ENCODE peak calls at places on chromosomes 7 and 10, in five cellular contexts. One of them, this sample, is unnamed.
A peak's percentile ranks its signal among the peaks of the same experiment; 100 is the strongest.

GRCh38 chr7:151506901-151507382 is 12.8 kb downstream of the RHEB start:
- DNase-seq in Peyer's patch: no peak
- DNase-seq in cardiac muscle cell: no peak
- DNase-seq in brain microvascular endothelial cell: no peak
- DNase-seq in neural progenitor cell: no peak
- DNase-seq in this sample: no peak

GRCh38 chr10:42969147-42969546 is 107.7 kb upstream of the RET start:
- DNase-seq in Peyer's patch: no peak
- DNase-seq in cardiac muscle cell: no peak
- DNase-seq in brain microvascular endothelial cell: no peak
- DNase-seq in neural progenitor cell: no peak
- DNase-seq in this sample: no peak

GRCh38 chr7:130852867-130853266 is 118.9 kb upstream of the KLF14 start:
- DNase-seq in Peyer's patch: no peak
- DNase-seq in cardiac muscle cell: no peak
- DNase-seq in brain microvascular endothelial cell: no peak
- DNase-seq in neural progenitor cell: no peak
- DNase-seq in this sample: no peak

GRCh38 chr10:77165445-77166316 is 471.9 kb downstream of the KCNMA1 start:
- DNase-seq in Peyer's patch: no peak
- DNase-seq in cardiac muscle cell: peak; percentile 72
- DNase-seq in brain microvascular endothelial cell: peak; percentile 74
- DNase-seq in neural progenitor cell: peak; percentile 77
- DNase-seq in this sample: no peak

GRCh38 chr10:76291175-76291574 is 859.8 kb downstream of the LRMDA start:
- DNase-seq in Peyer's patch: no peak
- DNase-seq in cardiac muscle cell: no peak
- DNase-seq in brain microvascular endothelial cell: no peak
- DNase-seq in neural progenitor cell: no peak
- DNase-seq in this sample: no peak

GRCh38 chr7:14899065-14899464 is 3.5 kb downstream of the DGKB start:
- DNase-seq in Peyer's patch: no peak
- DNase-seq in cardiac muscle cell: peak; percentile 61
- DNase-seq in brain microvascular endothelial cell: no peak
- DNase-seq in neural progenitor cell: no peak
- DNase-seq in this sample: no peak

GRCh38 chr10:115355162-115355760 is 262.1 kb downstream of the ATRNL1 start:
- DNase-seq in Peyer's patch: no peak
- DNase-seq in cardiac muscle cell: peak; percentile 80
- DNase-seq in brain microvascular endothelial cell: peak; percentile 43
- DNase-seq in neural progenitor cell: peak; percentile 85
- DNase-seq in this sample: peak; percentile 44

GRCh38 chr7:106793015-106793651 is 71.9 kb upstream of the PIK3CG start:
- DNase-seq in Peyer's patch: no peak
- DNase-seq in cardiac muscle cell: peak; percentile 40
- DNase-seq in brain microvascular endothelial cell: no peak
- DNase-seq in neural progenitor cell: peak; percentile 46
- DNase-seq in this sample: no peak

GRCh38 chr10:79627075-79627474 is 16.3 kb downstream of the SFTPA1 start:
- DNase-seq in Peyer's patch: no peak
- DNase-seq in cardiac muscle cell: no peak
- DNase-seq in brain microvascular endothelial cell: no peak
- DNase-seq in neural progenitor cell: no peak
- DNase-seq in this sample: no peak

GRCh38 chr10:32005050-32005449 is 51.2 kb downstream of the KIF5B start:
- DNase-seq in Peyer's patch: no peak
- DNase-seq in cardiac muscle cell: peak; percentile 57
- DNase-seq in brain microvascular endothelial cell: peak; percentile 61
- DNase-seq in neural progenitor cell: peak; percentile 63
- DNase-seq in this sample: no peak

GRCh38 chr10:70673929-70674559 is 1.7 kb downstream of the ADAMTS14 start:
- DNase-seq in Peyer's patch: no peak
- DNase-seq in cardiac muscle cell: no peak
- DNase-seq in brain microvascular endothelial cell: no peak
- DNase-seq in neural progenitor cell: no peak
- DNase-seq in this sample: no peak

GRCh38 chr7:113015038-113015645 is 71.5 kb downstream of the GPR85 start:
- DNase-seq in Peyer's patch: no peak
- DNase-seq in cardiac muscle cell: peak; percentile 56
- DNase-seq in brain microvascular endothelial cell: peak; percentile 29
- DNase-seq in neural progenitor cell: no peak
- DNase-seq in this sample: no peak

GRCh38 chr10:26725837-26726727 is 28.6 kb downstream of the PDSS1 start:
- DNase-seq in Peyer's patch: peak; percentile 70
- DNase-seq in cardiac muscle cell: peak; percentile 81
- DNase-seq in brain microvascular endothelial cell: no peak
- DNase-seq in neural progenitor cell: peak; percentile 52
- DNase-seq in this sample: peak; percentile 9

GRCh38 chr7:128869944-128870285 is 7.3 kb downstream of the ATP6V1F start:
- DNase-seq in Peyer's patch: no peak
- DNase-seq in cardiac muscle cell: no peak
- DNase-seq in brain microvascular endothelial cell: no peak
- DNase-seq in neural progenitor cell: peak; percentile 68
- DNase-seq in this sample: no peak

GRCh38 chr10:11236234-11236633 is 218.6 kb downstream of the CELF2 start:
- DNase-seq in Peyer's patch: no peak
- DNase-seq in cardiac muscle cell: no peak
- DNase-seq in brain microvascular endothelial cell: no peak
- DNase-seq in neural progenitor cell: no peak
- DNase-seq in this sample: peak; percentile 14

GRCh38 chr7:25856056-25856780 is 295.8 kb upstream of the NFE2L3 start:
- DNase-seq in Peyer's patch: no peak
- DNase-seq in cardiac muscle cell: no peak
- DNase-seq in brain microvascular endothelial cell: no peak
- DNase-seq in neural progenitor cell: peak; percentile 65
- DNase-seq in this sample: no peak

GRCh38 chr10:95415631-95416031 is 124.8 kb upstream of the PDLIM1 start:
- DNase-seq in Peyer's patch: no peak
- DNase-seq in cardiac muscle cell: no peak
- DNase-seq in brain microvascular endothelial cell: no peak
- DNase-seq in neural progenitor cell: peak; percentile 20
- DNase-seq in this sample: no peak

GRCh38 chr7:27917774-27918314 is 177.9 kb downstream of the TAX1BP1 start:
- DNase-seq in Peyer's patch: no peak
- DNase-seq in cardiac muscle cell: peak; percentile 58
- DNase-seq in brain microvascular endothelial cell: peak; percentile 85
- DNase-seq in neural progenitor cell: no peak
- DNase-seq in this sample: peak; percentile 10

GRCh38 chr7:131110294-131111080 is 217.2 kb upstream of the MKLN1 start:
- DNase-seq in Peyer's patch: no peak
- DNase-seq in cardiac muscle cell: peak; percentile 59
- DNase-seq in brain microvascular endothelial cell: peak; percentile 56
- DNase-seq in neural progenitor cell: peak; percentile 13
- DNase-seq in this sample: no peak

DNA sequence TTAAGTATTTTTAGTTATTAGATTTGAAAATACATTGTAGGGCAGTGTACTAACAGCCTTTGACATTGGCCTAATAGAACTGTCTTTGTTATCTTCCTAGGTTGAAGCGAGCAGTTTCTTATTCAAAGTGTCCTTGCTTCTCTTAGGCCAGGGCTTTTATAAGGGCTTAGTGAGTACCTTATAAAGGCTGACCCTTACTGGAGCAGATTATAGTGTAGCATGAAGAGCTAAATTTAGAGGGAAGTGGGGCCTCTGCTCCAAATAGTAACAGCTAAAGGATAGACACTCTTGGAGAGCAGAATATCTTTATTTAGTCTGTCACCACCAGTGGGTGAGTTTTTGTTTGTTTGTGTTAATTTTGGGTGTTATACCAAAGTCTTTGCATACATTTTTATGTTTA is 15.9 kb downstream of the BZW2 start:
- DNase-seq in Peyer's patch: no peak
- DNase-seq in cardiac muscle cell: no peak
- DNase-seq in brain microvascular endothelial cell: no peak
- DNase-seq in neural progenitor cell: no peak
- DNase-seq in this sample: no peak
- H3K4me3 ChIP-seq in Peyer's patch: no peak overlapping the region
- H3K4me3 ChIP-seq in cardiac muscle cell: peak overlapping the region; percentile 34
- H3K4me3 ChIP-seq in brain microvascular endothelial cell: no peak overlapping the region
- H3K4me3 ChIP-seq in neural progenitor cell: no peak overlapping the region
- H3K4me3 ChIP-seq in this sample: no peak overlapping the region

GRCh38 chr10:129161184-129161583 is 305.9 kb upstream of the MGMT start:
- DNase-seq in Peyer's patch: no peak
- DNase-seq in cardiac muscle cell: peak; percentile 39
- DNase-seq in brain microvascular endothelial cell: peak; percentile 64
- DNase-seq in neural progenitor cell: peak; percentile 42
- DNase-seq in this sample: peak; percentile 70
- TF ChIP-seq CTCF in Peyer's patch: no peak
- TF ChIP-seq CTCF in cardiac muscle cell: no peak
- TF ChIP-seq CTCF in brain microvascular endothelial cell: no peak
- TF ChIP-seq CTCF in neural progenitor cell: no peak
- TF ChIP-seq CTCF in this sample: no peak

GRCh38 chr7:863106-863505 is 13.2 kb upstream of the GET4 start:
- DNase-seq in Peyer's patch: no peak
- DNase-seq in cardiac muscle cell: no peak
- DNase-seq in brain microvascular endothelial cell: no peak
- DNase-seq in neural progenitor cell: no peak
- DNase-seq in this sample: no peak
- H3K36me3 ChIP-seq in Peyer's patch: no peaks in the 10 kb centered on the region
- H3K36me3 ChIP-seq in cardiac muscle cell: peaks cover 58% of the 10 kb centered on the region
- H3K36me3 ChIP-seq in brain microvascular endothelial cell: peaks cover 44% of the 10 kb centered on the region
- H3K36me3 ChIP-seq in neural progenitor cell: no peaks in the 10 kb centered on the region
- H3K36me3 ChIP-seq in this sample: peaks cover 4% of the 10 kb centered on the region

GRCh38 chr10:50579491-50580259 is 44.1 kb downstream of the SGMS1 start:
- DNase-seq in Peyer's patch: no peak
- DNase-seq in cardiac muscle cell: no peak
- DNase-seq in brain microvascular endothelial cell: no peak
- DNase-seq in neural progenitor cell: no peak
- DNase-seq in this sample: no peak
- H3K4me3 ChIP-seq in Peyer's patch: no peak overlapping the region
- H3K4me3 ChIP-seq in cardiac muscle cell: no peak overlapping the region
- H3K4me3 ChIP-seq in brain microvascular endothelial cell: no peak overlapping the region
- H3K4me3 ChIP-seq in neural progenitor cell: no peak overlapping the region
- H3K4me3 ChIP-seq in this sample: no peak overlapping the region

DNA sequence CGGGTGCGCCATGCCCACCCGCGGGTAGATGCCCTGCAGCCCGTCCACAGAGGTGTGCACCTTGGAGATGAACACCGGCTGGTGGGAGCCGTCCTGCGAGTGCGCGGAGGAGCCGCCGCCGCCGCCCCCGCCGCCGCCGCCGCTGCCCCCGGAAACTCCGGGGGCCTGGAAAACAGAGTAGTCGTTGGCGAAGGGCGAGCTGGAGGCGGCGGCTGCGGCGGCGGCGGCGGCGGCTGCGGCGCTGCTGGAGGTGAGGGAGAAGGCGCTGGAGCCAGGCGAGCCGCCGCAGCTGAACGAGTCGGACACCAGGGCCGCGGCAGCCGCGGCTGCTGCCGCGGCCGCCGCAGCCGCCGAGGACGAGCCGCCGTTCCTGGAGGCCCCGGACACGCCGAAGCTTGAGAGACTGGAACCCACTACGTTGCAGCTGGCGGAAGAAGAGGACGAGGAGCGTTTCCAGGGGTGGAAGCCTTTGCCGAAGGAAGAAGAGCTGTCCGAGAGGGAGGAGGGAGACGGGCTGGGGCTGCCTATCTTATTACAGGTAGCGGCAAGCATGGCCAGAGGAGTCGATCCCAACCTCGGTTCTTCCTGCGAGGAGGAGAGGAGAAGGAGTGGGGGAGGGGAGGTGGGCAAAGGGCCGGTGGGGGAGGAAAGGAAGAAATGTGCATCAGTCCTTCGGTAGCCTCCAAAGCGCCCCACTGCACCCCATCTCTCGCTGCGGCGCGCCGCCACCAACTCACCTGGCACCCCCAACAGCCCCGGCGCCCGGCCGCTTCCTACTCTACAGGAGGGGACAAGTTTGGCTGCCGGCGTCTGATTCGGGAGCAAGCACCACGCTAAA is 1.3 kb downstream of the SP8 start:
- DNase-seq in Peyer's patch: peak; percentile 59
- DNase-seq in cardiac muscle cell: no peak
- DNase-seq in brain microvascular endothelial cell: no peak
- DNase-seq in neural progenitor cell: peak; percentile 71
- DNase-seq in this sample: no peak
- TF ChIP-seq CTCF in Peyer's patch: no peak
- TF ChIP-seq CTCF in cardiac muscle cell: no peak
- TF ChIP-seq CTCF in brain microvascular endothelial cell: no peak
- TF ChIP-seq CTCF in neural progenitor cell: no peak
- TF ChIP-seq CTCF in this sample: no peak

GRCh38 chr7:6422926-6423632 is 24.7 kb downstream of the DAGLB start:
- DNase-seq in Peyer's patch: no peak
- DNase-seq in cardiac muscle cell: no peak
- DNase-seq in brain microvascular endothelial cell: no peak
- DNase-seq in neural progenitor cell: no peak
- DNase-seq in this sample: no peak

GRCh38 chr7:6423942-6424701 is 23.6 kb downstream of the DAGLB start:
- DNase-seq in Peyer's patch: no peak
- DNase-seq in cardiac muscle cell: no peak
- DNase-seq in brain microvascular endothelial cell: no peak
- DNase-seq in neural progenitor cell: no peak
- DNase-seq in this sample: no peak

GRCh38 chr7:6422095-6422494 is 25.7 kb downstream of the DAGLB start:
- DNase-seq in Peyer's patch: no peak
- DNase-seq in cardiac muscle cell: no peak
- DNase-seq in brain microvascular endothelial cell: no peak
- DNase-seq in neural progenitor cell: no peak
- DNase-seq in this sample: no peak

GRCh38 chr7:6425948-6426347 is 21.8 kb downstream of the DAGLB start:
- DNase-seq in Peyer's patch: no peak
- DNase-seq in cardiac muscle cell: no peak
- DNase-seq in brain microvascular endothelial cell: no peak
- DNase-seq in neural progenitor cell: no peak
- DNase-seq in this sample: no peak

GRCh38 chr7:6424702-6425072 is 23.1 kb downstream of the DAGLB start:
- DNase-seq in Peyer's patch: no peak
- DNase-seq in cardiac muscle cell: no peak
- DNase-seq in brain microvascular endothelial cell: no peak
- DNase-seq in neural progenitor cell: no peak
- DNase-seq in this sample: no peak
- H3K36me3 ChIP-seq in Peyer's patch: no peaks in the 10 kb centered on the region
- H3K36me3 ChIP-seq in cardiac muscle cell: peaks cover 17% of the 10 kb centered on the region
- H3K36me3 ChIP-seq in brain microvascular endothelial cell: peaks cover 72% of the 10 kb centered on the region
- H3K36me3 ChIP-seq in neural progenitor cell: no peaks in the 10 kb centered on the region
- H3K36me3 ChIP-seq in this sample: peaks cover 3% of the 10 kb centered on the region

This sample was measured in kidney epithelial cell.